ENCODE peak calls at places on chromosomes 7 and 10, in nine cellular contexts. R is GM18507; Z is T-helper 2 cell; E is NCI-H1092 treated with DMSO at 0.1 percent for 48 hours; D is GM10248; W is activated CD4-positive, alpha-beta T cell treated with anti-CD3 and anti-CD28 coated beads, Interleukin-2, amount 10 ng/mL, durations not matched to agents 7 days and 5 days; U is stomach; K is AG09309; T is GM23248. Q is an unnamed sample.

GRCh38 chr10:44968887-44969400 is 9.3 kb downstream of the RASSF4 start:
- DNase-seq in R (no peak), U (no peak), T (no peak), E (no peak), Z (no peak), W (no peak), D (no peak), K (no peak), Q (no peak)

GRCh38 chr10:28874210-28874609 is 196.9 kb downstream of the BAMBI start:
- DNase-seq in T (no peak), R (no peak), E (no peak), Z (no peak), W (no peak), K (no peak), D (no peak), U (no peak), Q (no peak)

GRCh38 chr10:14023612-14024348 is 306.9 kb downstream of the FRMD4A start:
- DNase-seq in R (no peak), K (no peak), W (no peak), E (no peak), T (peak), Z (no peak), D (no peak), U (no peak), Q (no peak)

GRCh38 chr7:156015237-156016020 is 203.2 kb upstream of the SHH start:
- DNase-seq in K (no peak), R (no peak), T (no peak), W (no peak), U (peak), Z (no peak), E (no peak), D (no peak), Q (no peak)

GRCh38 chr7:40922316-40922670 is 780.6 kb downstream of the INHBA start:
- DNase-seq in Z (no peak), T (peak), R (no peak), D (no peak), W (no peak), E (no peak), U (no peak), K (peak), Q (no peak)

GRCh38 chr7:121107923-121108498 is 119.5 kb downstream of the CPED1 start:
- DNase-seq in E (peak), W (peak), R (peak), K (peak), U (no peak), D (peak), Z (no peak), T (peak), Q (no peak)

GRCh38 chr10:15426558-15426957 is 55.5 kb upstream of the FAM171A1 start:
- DNase-seq in W (no peak), R (no peak), T (no peak), Z (no peak), K (no peak), U (no peak), E (no peak), D (no peak), Q (no peak)

GRCh38 chr7:86391813-86392212 is 251.9 kb upstream of the GRM3 start:
- DNase-seq in W (no peak), Z (no peak), T (no peak), U (no peak), R (no peak), K (no peak), D (no peak), E (no peak), Q (no peak)

GRCh38 chr7:142104550-142105527 is 6.7 kb upstream of the MGAM2 start:
- DNase-seq in Z (no peak), R (no peak), T (peak), D (no peak), K (no peak), U (peak), W (no peak), E (no peak), Q (no peak)

GRCh38 chr7:7969306-7970112 is 913 bp downstream of the GLCCI1 start:
- DNase-seq in T (peak), K (no peak), D (peak), Z (peak), R (no peak), U (peak), E (peak), W (peak), Q (peak)

GRCh38 chr10:52318136-52318810 is 4.2 kb downstream of the DKK1 start:
- DNase-seq in T (peak), K (peak), W (no peak), E (no peak), R (no peak), U (no peak), D (no peak), Z (no peak), Q (no peak)

GRCh38 chr7:94509879-94510581 is 421 bp downstream of the CASD1 start:
- DNase-seq in D (peak), W (peak), T (peak), E (peak), K (no peak), Z (peak), R (peak), U (peak), Q (peak)

GRCh38 chr7:132519936-132520335 is 56.3 kb downstream of the PLXNA4 start:
- DNase-seq in K (peak), U (no peak), W (no peak), R (no peak), E (no peak), T (peak), Z (no peak), D (no peak), Q (no peak)

GRCh38 chr10:100986623-100986951 is 710 bp downstream of the MRPL43 start:
- DNase-seq in W (no peak), R (no peak), K (no peak), U (no peak), Z (no peak), E (no peak), T (no peak), D (no peak), Q (no peak)

GRCh38 chr10:126634915-126635314 is 35.6 kb downstream of the C10orf90 start:
- DNase-seq in E (no peak), R (no peak), U (no peak), K (peak), T (peak), D (no peak), Z (no peak), W (no peak), Q (no peak)

GRCh38 chr10:63573068-63573697 is 52.0 kb downstream of the REEP3 start:
- DNase-seq in Z (no peak), U (no peak), D (peak), T (peak), W (no peak), E (peak), R (no peak), K (no peak), Q (no peak)

GRCh38 chr10:67843284-67843683 is 5.3 kb upstream of the DNAJC12 start:
- DNase-seq in W (no peak), D (no peak), E (no peak), Z (no peak), K (no peak), U (no peak), T (no peak), R (no peak), Q (no peak)

GRCh38 chr7:7857143-7857583 is 111.4 kb upstream of the GLCCI1 start:
- DNase-seq in U (no peak), Z (no peak), R (no peak), T (no peak), K (no peak), E (no peak), W (no peak), D (peak), Q (no peak)

GRCh38 chr7:107045980-107046379 is 1.5 kb downstream of the PRKAR2B start:
- DNase-seq in U (no peak), W (no peak), T (peak), K (peak), E (no peak), R (no peak), Z (no peak), D (no peak), Q (no peak)

GRCh38 chr10:33174674-33175073 is 159.8 kb downstream of the NRP1 start:
- DNase-seq in T (peak), E (no peak), R (no peak), W (no peak), D (no peak), U (no peak), K (no peak), Z (no peak), Q (no peak)

GRCh38 chr7:128215739-128216138 is 25.3 kb upstream of the LEP start:
- DNase-seq in W (no peak), T (peak), E (no peak), K (peak), D (no peak), R (no peak), U (no peak), Z (no peak), Q (no peak)

Q was measured in effector CD4-positive, alpha-beta T cell.